ENCODE peak calls at places on chromosomes 2 and 18, in ten cellular contexts. I is IMR-90, H is uterus, T is adrenal gland, N is tibial nerve, U is Peyer's patch, Q is sigmoid colon, D is A549, E is HCT116, Z is breast epithelium. F is an unnamed sample. For H3K4me1, the result is how much of the 10 kb centered on the place peaks cover.

GRCh38 chr18:79380816-79381806 is 14.6 kb upstream of the NFATC1 start:
- DNase-seq in I (peak), H (peak), T (peak), N (peak), U (peak), Q (peak), D (peak), E (no peak), Z (peak), F (peak)

GRCh38 chr2:113797237-113797636 is 40.8 kb upstream of the SLC35F5 start:
- DNase-seq in I (no peak), H (no peak), T (no peak), N (no peak), U (no peak), Q (no peak), D (no peak), E (no peak), Z (no peak), F (no peak)

GRCh38 chr18:38940863-38941531 is 1375.4 kb upstream of the CELF4 start:
- DNase-seq in I (peak), H (no peak), T (no peak), N (no peak), U (no peak), Q (no peak), D (peak), E (peak), Z (no peak), F (no peak)

GRCh38 chr2:8408560-8409460 is 273.0 kb upstream of the ID2 start:
- DNase-seq in I (no peak), H (no peak), T (peak), N (no peak), U (no peak), Q (no peak), D (no peak), E (no peak), Z (no peak), F (no peak)

GRCh38 chr2:71347517-71347916 is 15.9 kb downstream of the ZNF638 start:
- DNase-seq in I (peak), H (no peak), T (no peak), N (no peak), U (no peak), Q (no peak), D (no peak), E (no peak), Z (no peak), F (no peak)

GRCh38 chr2:95264626-95265025 is 9.6 kb upstream of the PROM2 start:
- DNase-seq in I (no peak), H (no peak), T (no peak), N (no peak), U (peak), Q (no peak), D (no peak), E (no peak), Z (no peak), F (no peak)

GRCh38 chr2:88671786-88672427 is 19.6 kb upstream of the RPIA start:
- DNase-seq in I (peak), H (no peak), T (peak), N (peak), U (no peak), Q (no peak), D (peak), E (peak), Z (no peak), F (no peak)

GRCh38 chr2:8684885-8685696 is 3.2 kb downstream of the ID2 start:
- DNase-seq in I (peak), H (peak), T (peak), N (peak), U (peak), Q (peak), D (peak), E (peak), Z (peak), F (peak)

GRCh38 chr2:207289295-207290018 is 123.7 kb upstream of the KLF7 start:
- DNase-seq in I (no peak), H (no peak), T (no peak), N (no peak), U (no peak), Q (no peak), D (no peak), E (no peak), Z (no peak), F (no peak)

GRCh38 chr2:60535392-60536312 is 17.8 kb downstream of the BCL11A start:
- DNase-seq in I (no peak), H (no peak), T (no peak), N (no peak), U (no peak), Q (no peak), D (no peak), E (no peak), Z (no peak), F (no peak)

GRCh38 chr2:43176449-43176848 is 50.0 kb downstream of the ZFP36L2 start:
- DNase-seq in I (no peak), H (no peak), T (no peak), N (no peak), U (no peak), Q (no peak), D (no peak), E (no peak), Z (no peak), F (no peak)

GRCh38 chr2:98436734-98437133 is 7.9 kb upstream of the INPP4A start:
- DNase-seq in I (no peak), H (no peak), T (no peak), N (no peak), U (no peak), Q (no peak), D (peak), E (no peak), Z (no peak), F (no peak)

GRCh38 chr18:24427484-24427883 is 1.0 kb downstream of the IMPACT start:
- DNase-seq in I (peak), H (no peak), T (no peak), N (no peak), U (no peak), Q (no peak), D (peak), E (no peak), Z (no peak), F (peak)

GRCh38 chr2:120419073-120419472 is 73.1 kb downstream of the INHBB start:
- DNase-seq in I (no peak), H (no peak), T (no peak), N (no peak), U (peak), Q (no peak), D (no peak), E (no peak), Z (peak), F (peak)

GRCh38 chr2:219597552-219598307 is at the start of gene STK11IP:
- DNase-seq in I (peak), H (peak), T (peak), N (peak), U (peak), Q (peak), D (peak), E (peak), Z (peak), F (peak)

GRCh38 chr2:48110497-48110896 is 204.2 kb upstream of the FBXO11 start:
- DNase-seq in I (no peak), H (no peak), T (no peak), N (no peak), U (no peak), Q (no peak), D (no peak), E (no peak), Z (no peak), F (no peak)

GRCh38 chr2:206693399-206694137 is 24.6 kb downstream of the DYTN start:
- DNase-seq in I (peak), H (no peak), T (peak), N (peak), U (peak), Q (no peak), D (peak), E (peak), Z (no peak), F (peak)

GRCh38 chr18:24839991-24840390 is 379.6 kb downstream of the HRH4 start:
- DNase-seq in I (peak), H (no peak), T (no peak), N (no peak), U (no peak), Q (no peak), D (no peak), E (no peak), Z (no peak), F (no peak)

GRCh38 chr2:220509921-220510320 is 882.5 kb downstream of the SLC4A3 start:
- DNase-seq in I (no peak), H (no peak), T (no peak), N (no peak), U (no peak), Q (no peak), D (no peak), E (no peak), Z (no peak), F (no peak)

GRCh38 chr2:83860320-83860719 is 598.8 kb downstream of the SUCLG1 start:
- DNase-seq in I (no peak), H (no peak), T (no peak), N (no peak), U (no peak), Q (no peak), D (no peak), E (no peak), Z (no peak), F (no peak)

GRCh38 chr2:126793885-126794613 is 104.6 kb upstream of the TEX51 start:
- DNase-seq in I (no peak), H (no peak), T (no peak), N (no peak), U (peak), Q (peak), D (no peak), E (no peak), Z (no peak), F (no peak)

GRCh38 chr2:61450144-61450543 is 20.7 kb downstream of the USP34 start:
- DNase-seq in I (no peak), H (no peak), T (no peak), N (no peak), U (no peak), Q (no peak), D (no peak), E (no peak), Z (no peak), F (no peak)

GRCh38 chr18:13461488-13461887 is 242.9 kb downstream of the LDLRAD4 start:
- DNase-seq in I (no peak), H (no peak), T (no peak), N (no peak), U (no peak), Q (no peak), D (no peak), E (no peak), Z (no peak), F (no peak)

GRCh38 chr2:15719566-15720313 is 128.1 kb downstream of the DDX1 start:
- DNase-seq in I (no peak), H (no peak), T (no peak), N (no peak), U (no peak), Q (no peak), D (no peak), E (no peak), Z (no peak), F (no peak)

GRCh38 chr2:47964722-47965434 is 58.6 kb upstream of the FBXO11 start:
- DNase-seq in I (no peak), H (no peak), T (no peak), N (no peak), U (no peak), Q (no peak), D (no peak), E (no peak), Z (no peak), F (no peak)

DNA sequence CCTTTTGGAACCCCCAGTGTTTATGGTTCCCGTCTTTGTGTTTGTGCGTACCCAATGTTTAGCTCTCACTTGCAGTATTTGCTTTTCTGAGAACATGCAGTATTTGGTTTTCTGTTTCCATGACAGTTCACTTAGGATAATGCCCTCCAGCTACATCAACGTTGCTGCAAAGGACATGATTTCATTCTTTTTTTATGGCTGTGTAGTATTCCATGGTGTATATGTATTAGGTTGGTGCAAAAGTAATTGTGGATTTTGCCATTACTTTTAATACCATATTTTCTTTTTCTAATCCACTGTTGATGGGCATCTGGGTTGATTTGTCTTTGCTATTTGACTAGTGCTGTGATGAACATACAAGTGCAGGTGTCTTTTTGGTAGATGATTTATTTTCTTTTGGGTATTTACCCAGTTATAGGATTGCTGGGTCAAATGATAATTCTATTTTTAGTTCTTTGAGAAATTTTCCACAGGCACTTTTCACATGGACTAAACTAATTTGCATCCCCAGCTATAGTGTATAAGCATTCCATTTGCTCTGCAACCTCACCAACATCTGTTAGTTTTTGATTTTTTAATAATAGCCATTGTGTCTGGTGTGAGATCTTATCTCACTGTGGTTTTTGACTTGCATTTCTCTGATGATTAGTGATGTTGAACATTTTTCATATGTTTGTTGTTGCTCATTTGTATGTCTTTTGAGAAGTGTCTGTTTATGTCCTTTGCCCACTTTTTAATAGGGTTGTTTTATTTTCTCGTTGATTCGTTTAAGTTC is 63.6 kb downstream of the CERS6 start:
- DNase-seq in I (no peak), H (no peak), T (no peak), N (no peak), U (no peak), Q (no peak), D (no peak), E (no peak), Z (no peak), F (no peak)
- H3K4me1 ChIP-seq in I (under half), H (under half), T (half or more), N (under half), U (under half), Q (under half), D (under half), E (under half), Z (under half), F (under half)

GRCh38 chr2:196278491-196278911 is 107.1 kb upstream of the STK17B start:
- DNase-seq in I (peak), H (no peak), T (no peak), N (no peak), U (no peak), Q (no peak), D (no peak), E (no peak), Z (no peak), F (no peak)
- TF ChIP-seq POLR2A in I (no peak), H (no peak), T (no peak), N (no peak), U (no peak), Q (no peak), D (no peak), E (no peak), Z (no peak), F (no peak)

DNA sequence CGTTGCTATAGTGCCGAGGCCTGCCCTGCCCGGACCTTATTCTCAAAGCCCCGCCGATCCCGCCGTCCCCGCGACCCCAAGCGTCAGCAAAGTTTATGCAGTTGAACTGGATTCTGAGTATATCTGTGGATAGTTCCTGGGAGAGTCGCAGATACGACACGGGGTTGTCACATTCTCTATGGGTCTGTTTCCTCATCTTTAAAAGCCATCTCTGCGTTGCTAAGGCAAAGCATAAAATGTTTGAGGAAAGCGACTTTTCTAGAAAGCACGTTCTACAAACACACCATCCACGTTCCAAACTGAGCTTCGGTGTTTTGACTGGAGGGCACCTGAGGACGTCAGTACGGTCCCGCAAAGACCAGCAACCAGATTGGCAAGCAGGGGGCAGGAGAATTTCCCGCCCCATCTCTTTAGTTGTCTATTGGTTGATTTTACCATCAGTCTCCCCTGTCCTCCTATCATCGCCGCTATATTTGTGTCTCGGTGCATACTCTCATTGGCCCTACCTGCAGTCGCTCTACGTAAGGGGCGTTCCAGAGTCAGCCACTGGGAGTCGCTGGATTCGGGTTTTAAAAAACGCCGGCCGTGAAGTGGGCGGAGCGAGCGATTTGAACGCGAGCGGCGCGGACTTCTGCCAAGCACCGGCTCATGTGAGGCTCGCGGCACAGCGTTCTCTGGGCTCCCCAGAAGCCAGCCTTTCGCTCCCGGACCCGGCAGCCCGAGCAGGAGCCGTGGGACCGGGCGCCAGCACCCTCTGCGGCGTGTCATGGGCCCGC is at the start of gene CENPA:
- DNase-seq in I (peak), H (peak), T (peak), N (peak), U (peak), Q (peak), D (peak), E (peak), Z (peak), F (peak)
- TF ChIP-seq CTCF in I (peak), H (peak), T (peak), N (peak), U (peak), Q (peak), D (no peak), E (no peak), Z (peak), F (peak)

GRCh38 chr2:2484301-2484700 is 153.2 kb upstream of the MYT1L start:
- DNase-seq in I (no peak), H (no peak), T (no peak), N (no peak), U (no peak), Q (no peak), D (no peak), E (no peak), Z (no peak), F (no peak)
- H3K4me1 ChIP-seq in I (under half), H (under half), T (under half), N (under half), U (under half), Q (under half), D (under half), E (under half), Z (under half), F (under half)

DNA sequence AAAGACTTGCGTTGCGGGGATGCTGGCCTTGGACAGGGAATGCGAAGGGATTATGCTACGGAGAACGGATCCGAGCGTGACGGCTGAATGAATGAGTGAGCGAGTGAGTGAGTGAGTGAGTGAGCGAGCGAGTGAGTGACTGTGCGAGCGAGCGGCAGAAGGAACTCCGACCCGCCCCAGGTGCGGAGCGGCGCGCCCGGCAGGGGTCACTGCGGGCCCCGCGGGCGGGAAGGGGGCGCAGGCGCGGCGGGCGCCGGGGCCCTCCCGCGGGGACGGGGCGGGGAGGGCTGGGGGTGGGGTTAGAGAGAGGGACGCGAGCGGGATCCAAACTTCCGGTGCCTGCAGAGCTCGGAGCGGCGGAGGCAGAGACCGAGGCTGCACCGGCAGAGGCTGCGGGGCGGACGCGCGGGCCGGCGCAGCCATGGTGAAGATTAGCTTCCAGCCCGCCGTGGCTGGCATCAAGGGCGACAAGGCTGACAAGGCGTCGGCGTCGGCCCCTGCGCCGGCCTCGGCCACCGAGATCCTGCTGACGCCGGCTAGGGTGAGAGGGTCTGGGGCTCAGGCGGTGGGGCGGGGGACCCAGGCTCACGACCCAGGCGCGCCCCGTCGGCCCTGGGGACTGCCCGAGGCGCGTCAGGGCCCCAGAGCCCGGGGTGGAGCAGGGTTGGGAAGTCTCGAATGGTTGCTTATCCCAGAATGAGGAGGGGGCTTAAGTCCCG is at the start of gene ITM2C:
- DNase-seq in I (peak), H (peak), T (peak), N (no peak), U (peak), Q (peak), D (peak), E (peak), Z (no peak), F (peak)
- TF ChIP-seq POLR2A in I (no peak), H (no peak), T (peak), N (no peak), U (peak), Q (peak), D (peak), E (peak), Z (no peak), F (peak)

GRCh38 chr2:177241771-177242135 is 22.8 kb downstream of the NFE2L2 start:
- DNase-seq in I (no peak), H (no peak), T (no peak), N (no peak), U (no peak), Q (no peak), D (no peak), E (no peak), Z (no peak), F (no peak)

GRCh38 chr2:177239053-177239452 is 25.5 kb downstream of the NFE2L2 start:
- DNase-seq in I (no peak), H (no peak), T (no peak), N (no peak), U (no peak), Q (no peak), D (no peak), E (no peak), Z (no peak), F (no peak)

GRCh38 chr2:177237932-177238331 is 25.3 kb downstream of the HNRNPA3 start:
- DNase-seq in I (no peak), H (no peak), T (no peak), N (no peak), U (no peak), Q (no peak), D (no peak), E (no peak), Z (no peak), F (no peak)

GRCh38 chr2:177242136-177242987 is 22.2 kb downstream of the NFE2L2 start:
- DNase-seq in I (peak), H (no peak), T (peak), N (peak), U (no peak), Q (peak), D (peak), E (peak), Z (no peak), F (peak)

GRCh38 chr2:177239934-177240600 is 24.5 kb downstream of the NFE2L2 start:
- DNase-seq in I (peak), H (no peak), T (peak), N (peak), U (peak), Q (peak), D (peak), E (no peak), Z (no peak), F (no peak)
- TF ChIP-seq CTCF in I (no peak), H (no peak), T (no peak), N (no peak), U (no peak), Q (no peak), D (no peak), E (no peak), Z (no peak), F (no peak)

GRCh38 chr2:86301711-86302202 is 35.7 kb downstream of the REEP1 start:
- DNase-seq in I (no peak), H (no peak), T (no peak), N (no peak), U (peak), Q (no peak), D (no peak), E (no peak), Z (no peak), F (no peak)
- H3K4me1 ChIP-seq in I (under half), H (under half), T (under half), N (under half), U (under half), Q (half or more), D (under half), E (under half), Z (under half), F (under half)